ENCODE peak calls at places on chromosome 22, in six cellular contexts. X is body of pancreas, B is cardiac muscle cell, K is left ventricle myocardium inferior, T is heart left ventricle, A is PC-3. R is an unnamed sample. For H3K4me1, the result is how much of the 10 kb centered on the place peaks cover.

GRCh38 chr22:37228106-37229011 is 15.7 kb downstream of the RAC2 start:
- DNase-seq in X (no peak), B (no peak), K (peak), T (peak), A (peak), R (no peak)

GRCh38 chr22:50670914-50671538 is 1.6 kb upstream of the SHANK3 start:
- DNase-seq in X (no peak), B (no peak), K (no peak), T (no peak), A (no peak), R (peak)

GRCh38 chr22:39174498-39175120 is 22.1 kb upstream of the CBX7 start:
- DNase-seq in X (peak), B (peak), K (peak), T (peak), A (peak), R (peak)

GRCh38 chr22:47196881-47197701 is 434.6 kb downstream of the TBC1D22A start:
- DNase-seq in X (peak), B (no peak), K (no peak), T (no peak), A (no peak), R (no peak)

GRCh38 chr22:20589614-20590476 is 82.4 kb downstream of the MED15 start:
- DNase-seq in X (no peak), B (no peak), K (no peak), T (no peak), A (no peak), R (peak)

GRCh38 chr22:17943533-17944204 is 80.7 kb downstream of the MICAL3 start:
- DNase-seq in X (peak), B (no peak), K (no peak), T (no peak), A (no peak), R (no peak)

GRCh38 chr22:32796865-32797573 is 4.5 kb upstream of the TIMP3 start:
- DNase-seq in X (peak), B (peak), K (peak), T (peak), A (peak), R (no peak)

GRCh38 chr22:24090581-24090980 is 79.5 kb downstream of the CABIN1 start:
- DNase-seq in X (no peak), B (no peak), K (no peak), T (no peak), A (no peak), R (no peak)

GRCh38 chr22:30325724-30326703 is 727 bp downstream of the TBC1D10A start:
- DNase-seq in X (peak), B (peak), K (no peak), T (no peak), A (no peak), R (peak)

GRCh38 chr22:29762263-29762662 is 4.5 kb downstream of the ZMAT5 start:
- DNase-seq in X (no peak), B (no peak), K (no peak), T (no peak), A (peak), R (no peak)

GRCh38 chr22:29689872-29690213 is 30.0 kb upstream of the CABP7 start:
- DNase-seq in X (peak), B (peak), K (peak), T (peak), A (peak), R (peak)

GRCh38 chr22:46546466-46547178 is 9.2 kb upstream of the CELSR1 start:
- DNase-seq in X (peak), B (peak), K (peak), T (peak), A (no peak), R (no peak)

GRCh38 chr22:24190566-24191208 is 9.4 kb downstream of the SUSD2 start:
- DNase-seq in X (no peak), B (no peak), K (peak), T (no peak), A (no peak), R (no peak)

GRCh38 chr22:32469799-32470212 is 4.8 kb upstream of the FBXO7 start:
- DNase-seq in X (no peak), B (no peak), K (no peak), T (no peak), A (peak), R (no peak)

GRCh38 chr22:35103756-35104155 is 37.8 kb downstream of the ISX start:
- DNase-seq in X (no peak), B (no peak), K (no peak), T (no peak), A (no peak), R (peak)

GRCh38 chr22:28899199-28899853 is 16.0 kb downstream of the ZNRF3 start:
- DNase-seq in X (no peak), B (no peak), K (no peak), T (no peak), A (no peak), R (no peak)

GRCh38 chr22:50048066-50048765 is 9.9 kb downstream of the TTLL8 start:
- DNase-seq in X (no peak), B (no peak), K (no peak), T (no peak), A (no peak), R (no peak)

GRCh38 chr22:31800065-31800464 is 46.2 kb downstream of the DEPDC5 start:
- DNase-seq in X (no peak), B (no peak), K (no peak), T (no peak), A (peak), R (no peak)

GRCh38 chr22:39080993-39081513 is 4.0 kb downstream of the APOBEC3G start:
- DNase-seq in X (no peak), B (no peak), K (no peak), T (no peak), A (no peak), R (peak)

GRCh38 chr22:46833228-46833627 is 70.8 kb downstream of the TBC1D22A start:
- DNase-seq in X (peak), B (peak), K (no peak), T (no peak), A (no peak), R (no peak)

GRCh38 chr22:39396797-39397195 is 2.8 kb upstream of the TAB1 start:
- DNase-seq in X (no peak), B (no peak), K (no peak), T (no peak), A (no peak), R (no peak)

GRCh38 chr22:19843107-19843856 is 11.4 kb downstream of the GNB1L start:
- DNase-seq in X (no peak), B (peak), K (no peak), T (no peak), A (no peak), R (no peak)

GRCh38 chr22:49847751-49848689 is 5.6 kb upstream of the ZBED4 start:
- DNase-seq in X (no peak), B (peak), K (peak), T (peak), A (no peak), R (no peak)

GRCh38 chr22:19132693-19133400 is 1.7 kb downstream of the TSSK2 start:
- DNase-seq in X (no peak), B (no peak), K (no peak), T (no peak), A (no peak), R (no peak)

GRCh38 chr22:35995772-35996171 is 32.9 kb downstream of the RBFOX2 start:
- DNase-seq in X (peak), B (no peak), K (peak), T (peak), A (peak), R (peak)

GRCh38 chr22:37560682-37561208 is 465 bp downstream of the CDC42EP1 start:
- DNase-seq in X (peak), B (no peak), K (peak), T (peak), A (peak), R (no peak)

GRCh38 chr22:39097098-39098020 is at the start of gene APOBEC3H:
- DNase-seq in X (no peak), B (peak), K (no peak), T (peak), A (peak), R (no peak)

GRCh38 chr22:36384766-36385400 is 2.9 kb downstream of the MYH9 start:
- DNase-seq in X (no peak), B (no peak), K (no peak), T (no peak), A (no peak), R (peak)

GRCh38 chr22:36036167-36036624 is 7.6 kb upstream of the RBFOX2 start:
- DNase-seq in X (no peak), B (no peak), K (no peak), T (no peak), A (no peak), R (no peak)

GRCh38 chr22:26170795-26171194 is 1.5 kb downstream of the SEZ6L start:
- DNase-seq in X (no peak), B (peak), K (peak), T (peak), A (no peak), R (no peak)

GRCh38 chr22:19730141-19730661 is 6.9 kb downstream of the GP1BB start:
- DNase-seq in X (no peak), B (no peak), K (no peak), T (no peak), A (no peak), R (no peak)

DNA sequence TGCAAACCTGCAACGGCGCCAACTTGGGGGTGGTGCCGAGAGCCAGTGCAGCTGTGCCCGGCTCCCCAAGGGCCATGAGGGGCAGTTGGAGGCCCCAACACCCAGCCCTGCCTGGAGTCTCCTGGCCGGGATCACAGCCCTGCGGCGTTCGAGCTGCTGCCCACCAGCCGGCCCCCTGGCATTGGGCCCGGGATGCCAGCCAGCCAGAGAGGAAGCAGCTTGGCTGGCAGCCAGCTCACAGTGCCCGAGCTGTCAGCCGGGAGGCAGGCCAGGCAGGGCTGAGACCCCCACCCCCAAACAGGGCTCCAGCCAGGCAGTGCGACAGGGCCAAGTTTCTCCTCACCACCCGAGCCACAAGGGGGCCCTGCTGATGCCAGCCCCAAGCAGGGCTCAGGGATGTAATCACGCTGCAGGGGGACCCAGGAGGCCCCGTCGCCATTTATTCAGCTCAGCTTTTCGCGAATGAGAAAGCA is 26.0 kb upstream of the TCF20 start:
- DNase-seq in X (no peak), B (no peak), K (peak), T (peak), A (no peak), R (no peak)
- TF ChIP-seq CTCF in X (no peak), B (no peak), K (no peak), T (peak), A (peak), R (no peak)

DNA sequence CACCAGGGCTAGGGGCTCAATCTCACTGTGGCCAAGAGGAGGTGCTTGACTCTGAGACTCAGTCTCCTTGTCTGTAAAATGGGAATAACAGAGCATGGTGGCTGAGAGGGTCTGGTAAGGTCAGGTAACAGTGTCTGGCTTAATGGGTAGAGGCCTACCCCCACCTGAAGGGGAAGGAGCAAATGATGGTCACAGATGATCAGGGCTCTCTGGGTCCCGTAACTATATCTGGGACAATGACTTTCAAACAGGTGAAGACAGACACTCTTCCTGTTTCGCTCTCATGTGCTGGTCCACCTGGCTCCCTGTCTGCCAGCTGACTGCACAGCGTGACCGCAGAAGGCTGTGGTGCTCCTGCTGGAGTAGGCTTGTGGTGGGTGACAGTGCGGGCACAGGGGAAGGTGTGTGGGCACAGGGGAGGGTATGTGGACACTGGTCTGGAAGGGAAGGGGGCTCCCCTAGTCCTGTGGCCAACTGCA is 4.0 kb downstream of the A4GALT start:
- DNase-seq in X (no peak), B (no peak), K (no peak), T (no peak), A (no peak), R (peak)
- H3K4me1 ChIP-seq in X (under half), B (under half), K (half or more), T (half or more), A (under half), R (under half)

DNA sequence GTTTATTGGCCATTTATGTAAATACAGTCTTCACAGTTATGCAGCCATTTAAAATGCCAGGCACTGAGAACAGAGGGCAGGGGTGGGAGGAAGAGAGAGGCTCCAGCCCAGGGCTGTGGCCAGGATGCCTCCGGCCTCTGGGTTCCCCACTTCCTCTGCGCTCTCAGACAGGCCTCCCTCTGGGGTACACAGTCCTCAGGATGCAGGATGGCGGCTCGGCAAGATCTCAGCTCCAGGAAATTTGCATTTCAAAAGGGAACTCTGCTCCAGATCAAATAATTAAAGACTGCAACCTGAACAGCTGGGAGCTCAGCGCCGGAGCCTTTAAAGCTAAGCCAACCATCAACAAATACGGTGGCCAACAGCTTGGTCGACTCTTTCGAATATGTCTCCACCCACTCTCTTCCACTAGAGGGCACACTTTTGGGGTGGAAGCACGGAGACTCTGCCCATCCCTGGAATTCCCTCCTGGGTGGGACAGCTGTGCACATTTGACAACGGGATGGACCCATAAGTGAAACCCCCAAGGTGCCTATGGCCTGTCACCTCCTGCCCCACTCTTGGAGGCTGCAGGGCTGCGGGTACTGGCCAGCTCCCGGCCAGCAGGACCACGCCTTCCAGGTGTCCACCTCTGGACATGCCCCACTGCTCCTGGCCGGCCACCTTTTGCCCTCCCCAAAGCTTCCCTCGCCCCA is 1044.7 kb downstream of the BRD1 start:
- DNase-seq in X (no peak), B (no peak), K (no peak), T (peak), A (no peak), R (peak)
- TF ChIP-seq CTCF in X (peak), B (no peak), K (peak), T (no peak), A (peak), R (no peak)

DNA sequence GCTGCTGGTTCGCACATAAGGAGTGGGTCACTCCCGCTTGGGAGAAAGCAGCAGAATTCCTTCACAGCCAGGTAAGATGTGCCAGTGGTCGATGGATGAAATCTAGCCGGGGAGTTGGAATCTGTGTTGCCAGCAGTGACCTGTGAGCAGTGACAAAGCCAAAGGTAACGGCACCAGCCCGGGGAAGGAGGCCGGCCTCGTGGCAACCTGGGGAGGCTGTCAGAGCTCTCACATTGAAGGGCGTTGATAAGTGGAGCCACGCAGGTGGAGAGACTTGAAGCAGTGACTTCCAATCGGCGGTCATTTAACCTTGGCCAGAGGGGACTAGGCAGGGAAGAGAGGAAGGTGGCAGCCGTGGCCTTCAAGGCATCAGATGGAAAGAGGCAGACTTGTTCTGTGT is 58.8 kb downstream of the ARHGAP8 start:
- DNase-seq in X (no peak), B (no peak), K (peak), T (no peak), A (no peak), R (peak)
- H3K4me1 ChIP-seq in X (under half), B (under half), K (under half), T (under half), A (under half), R (under half)

DNA sequence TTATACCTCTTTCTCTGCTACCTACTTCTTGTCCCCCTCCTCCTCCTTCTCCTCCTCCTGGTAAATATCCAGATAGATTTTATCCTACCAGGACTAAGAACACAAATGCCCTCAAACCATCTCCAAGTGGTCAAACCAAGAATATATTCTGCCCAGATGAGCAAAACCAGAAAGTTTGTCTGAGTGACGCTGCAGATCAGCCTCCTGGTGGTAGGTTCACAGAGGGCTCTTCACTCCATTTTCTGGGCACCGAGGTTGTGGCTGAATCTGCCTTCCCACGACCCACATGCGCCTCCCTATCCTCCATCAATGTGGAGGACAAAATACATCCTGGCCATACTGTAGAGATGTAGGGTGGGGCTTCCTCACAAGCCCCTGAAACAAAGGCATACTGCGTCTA is 543.6 kb downstream of the MN1 start:
- DNase-seq in X (no peak), B (no peak), K (no peak), T (no peak), A (no peak), R (no peak)
- TF ChIP-seq CTCF in X (no peak), B (peak), K (no peak), T (no peak), A (no peak), R (no peak)

DNA sequence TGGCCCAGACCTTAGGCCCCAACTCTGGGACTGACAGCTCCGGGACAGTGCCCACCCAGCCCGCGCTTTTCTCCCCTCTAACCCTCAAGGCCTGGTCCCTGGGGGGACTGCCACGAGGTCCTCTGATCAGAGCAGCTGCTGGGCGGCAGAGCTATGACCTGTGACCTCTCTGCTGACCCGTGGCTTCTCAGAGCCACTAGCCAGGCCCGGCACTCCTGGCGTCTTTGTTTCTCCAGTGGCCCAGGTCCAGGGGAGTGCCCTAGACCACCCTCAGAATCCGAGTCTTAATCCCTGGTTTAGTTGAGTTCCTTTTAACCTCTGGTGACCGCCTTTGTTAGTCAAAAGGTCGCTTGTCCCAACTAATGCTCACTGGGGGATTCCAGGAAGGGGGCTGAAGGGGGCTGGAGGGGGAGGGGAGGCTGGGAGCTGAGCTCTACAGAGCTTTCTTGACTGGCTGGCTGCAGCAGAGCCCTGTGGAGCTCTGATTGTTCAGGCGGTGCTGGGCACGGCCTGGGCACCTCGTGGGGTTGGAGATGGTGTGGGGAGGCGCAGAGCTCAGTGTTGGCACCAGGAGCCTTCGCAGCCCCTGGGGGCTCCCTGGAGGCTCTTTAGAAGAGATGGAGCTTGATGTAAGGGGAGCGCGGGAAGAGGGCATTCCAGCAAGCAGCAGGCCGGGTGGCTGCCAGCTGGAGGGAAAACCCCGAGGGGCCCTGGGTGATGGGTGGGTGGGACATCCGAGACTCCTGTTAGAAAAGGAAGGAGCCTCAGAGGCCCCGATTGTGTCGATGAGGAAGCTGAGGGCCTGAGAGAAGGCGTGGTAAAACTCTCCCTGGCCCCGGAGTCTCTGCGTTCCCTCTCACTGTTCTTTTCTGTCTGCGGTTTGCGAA is 1.4 kb downstream of the FBLN1 start:
- DNase-seq in X (no peak), B (no peak), K (no peak), T (no peak), A (no peak), R (no peak)
- H3K4me1 ChIP-seq in X (under half), B (under half), K (under half), T (under half), A (under half), R (under half)

GRCh38 chr22:22682196-22682595 is 37.8 kb downstream of the GGTLC2 start:
- DNase-seq in X (no peak), B (no peak), K (no peak), T (no peak), A (no peak), R (no peak)
- TF ChIP-seq CTCF in X (no peak), B (no peak), K (no peak), T (no peak), A (no peak), R (no peak)

R was measured in Peyer's patch.